ENCODE peak calls at places on chromosomes 11 and 22, in six cellular contexts. One of them, this sample, is unnamed.

GRCh38 chr11:108135845-108136599 is 14.7 kb downstream of the ACAT1 start:
- DNase-seq in A549: peak; percentile 8
- DNase-seq in NB4: peak; percentile 29
- DNase-seq in endothelial cell of umbilical vein: no peak
- DNase-seq in HepG2: no peak
- DNase-seq in K562: no peak
- DNase-seq in this sample: no peak

GRCh38 chr11:67581469-67581868 is 2.1 kb upstream of the GSTP1 start:
- DNase-seq in A549: no peak
- DNase-seq in NB4: no peak
- DNase-seq in endothelial cell of umbilical vein: no peak
- DNase-seq in HepG2: peak; percentile 49
- DNase-seq in K562: no peak
- DNase-seq in this sample: no peak

GRCh38 chr11:15038963-15039362 is 34.4 kb upstream of the CALCB start:
- DNase-seq in A549: peak; percentile 7
- DNase-seq in NB4: peak; percentile 4
- DNase-seq in endothelial cell of umbilical vein: no peak
- DNase-seq in HepG2: no peak
- DNase-seq in K562: no peak
- DNase-seq in this sample: no peak

GRCh38 chr11:12029738-12030363 is 21.4 kb upstream of the DKK3 start:
- DNase-seq in A549: no peak
- DNase-seq in NB4: no peak
- DNase-seq in endothelial cell of umbilical vein: peak; percentile 52
- DNase-seq in HepG2: peak; percentile 61
- DNase-seq in K562: no peak
- DNase-seq in this sample: no peak

GRCh38 chr11:35675901-35676610 is 13.5 kb downstream of the TRIM44 start:
- DNase-seq in A549: no peak
- DNase-seq in NB4: no peak
- DNase-seq in endothelial cell of umbilical vein: no peak
- DNase-seq in HepG2: no peak
- DNase-seq in K562: no peak
- DNase-seq in this sample: no peak

GRCh38 chr11:65539401-65540289 is 14.8 kb downstream of the SCYL1 start:
- DNase-seq in A549: no peak
- DNase-seq in NB4: no peak
- DNase-seq in endothelial cell of umbilical vein: no peak
- DNase-seq in HepG2: no peak
- DNase-seq in K562: peak; percentile 44
- DNase-seq in this sample: no peak

GRCh38 chr11:94731921-94732601 is 36.1 kb upstream of the AMOTL1 start:
- DNase-seq in A549: peak; percentile 75
- DNase-seq in NB4: peak; percentile 28
- DNase-seq in endothelial cell of umbilical vein: peak; percentile 38
- DNase-seq in HepG2: no peak
- DNase-seq in K562: peak; percentile 33
- DNase-seq in this sample: no peak

GRCh38 chr11:120778692-120779490 is 245.0 kb upstream of the TBCEL start:
- DNase-seq in A549: no peak
- DNase-seq in NB4: no peak
- DNase-seq in endothelial cell of umbilical vein: no peak
- DNase-seq in HepG2: no peak
- DNase-seq in K562: no peak
- DNase-seq in this sample: no peak

GRCh38 chr11:29554000-29554399 is 462.8 kb downstream of the KCNA4 start:
- DNase-seq in A549: no peak
- DNase-seq in NB4: no peak
- DNase-seq in endothelial cell of umbilical vein: no peak
- DNase-seq in HepG2: no peak
- DNase-seq in K562: no peak
- DNase-seq in this sample: no peak

GRCh38 chr11:126345759-126346585 is 9.5 kb upstream of the ST3GAL4 start:
- DNase-seq in A549: no peak
- DNase-seq in NB4: peak; percentile 95
- DNase-seq in endothelial cell of umbilical vein: peak; percentile 59
- DNase-seq in HepG2: no peak
- DNase-seq in K562: peak; percentile 83
- DNase-seq in this sample: no peak

GRCh38 chr11:107043242-107043991 is 25.1 kb upstream of the GUCY1A2 start:
- DNase-seq in A549: no peak
- DNase-seq in NB4: peak; percentile 83
- DNase-seq in endothelial cell of umbilical vein: no peak
- DNase-seq in HepG2: no peak
- DNase-seq in K562: no peak
- DNase-seq in this sample: peak; percentile 71
- TF ChIP-seq MYC in A549: no peak
- TF ChIP-seq MYC in NB4: no peak
- TF ChIP-seq MYC in endothelial cell of umbilical vein: no peak
- TF ChIP-seq MYC in HepG2: no peak
- TF ChIP-seq MYC in K562: no peak
- TF ChIP-seq MYC in this sample: no peak

DNA sequence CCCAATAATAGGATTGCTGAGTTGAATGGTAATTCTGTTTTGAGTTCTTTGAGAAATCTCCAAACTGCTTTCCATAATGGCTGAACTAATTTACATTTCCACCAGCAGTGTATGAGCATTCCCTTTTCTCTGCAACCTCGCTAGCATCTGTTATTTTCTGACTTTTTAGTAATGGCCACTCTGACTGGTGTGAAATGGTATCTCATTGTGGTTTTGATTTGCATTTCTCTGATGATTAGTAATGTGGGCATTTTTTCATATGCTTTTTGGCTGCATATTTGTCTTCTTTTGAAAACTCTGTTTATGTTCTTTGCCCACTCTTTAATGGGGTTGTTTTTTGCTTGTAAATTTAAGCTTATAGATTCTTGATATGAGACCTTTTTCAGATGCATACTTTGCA is 97.4 kb downstream of the FDX1 start:
- DNase-seq in A549: no peak
- DNase-seq in NB4: no peak
- DNase-seq in endothelial cell of umbilical vein: no peak
- DNase-seq in HepG2: no peak
- DNase-seq in K562: no peak
- DNase-seq in this sample: no peak
- TF ChIP-seq MYC in A549: no peak
- TF ChIP-seq MYC in NB4: no peak
- TF ChIP-seq MYC in endothelial cell of umbilical vein: no peak
- TF ChIP-seq MYC in HepG2: no peak
- TF ChIP-seq MYC in K562: no peak
- TF ChIP-seq MYC in this sample: no peak

GRCh38 chr11:73140213-73141030 is 1.7 kb downstream of the FCHSD2 start:
- DNase-seq in A549: peak; percentile 32
- DNase-seq in NB4: peak; percentile 43
- DNase-seq in endothelial cell of umbilical vein: peak; percentile 62
- DNase-seq in HepG2: no peak
- DNase-seq in K562: no peak
- DNase-seq in this sample: no peak
- TF ChIP-seq MYC in A549: no peak
- TF ChIP-seq MYC in NB4: no peak
- TF ChIP-seq MYC in endothelial cell of umbilical vein: no peak
- TF ChIP-seq MYC in HepG2: no peak
- TF ChIP-seq MYC in K562: peak; percentile 16
- TF ChIP-seq MYC in this sample: no peak

DNA sequence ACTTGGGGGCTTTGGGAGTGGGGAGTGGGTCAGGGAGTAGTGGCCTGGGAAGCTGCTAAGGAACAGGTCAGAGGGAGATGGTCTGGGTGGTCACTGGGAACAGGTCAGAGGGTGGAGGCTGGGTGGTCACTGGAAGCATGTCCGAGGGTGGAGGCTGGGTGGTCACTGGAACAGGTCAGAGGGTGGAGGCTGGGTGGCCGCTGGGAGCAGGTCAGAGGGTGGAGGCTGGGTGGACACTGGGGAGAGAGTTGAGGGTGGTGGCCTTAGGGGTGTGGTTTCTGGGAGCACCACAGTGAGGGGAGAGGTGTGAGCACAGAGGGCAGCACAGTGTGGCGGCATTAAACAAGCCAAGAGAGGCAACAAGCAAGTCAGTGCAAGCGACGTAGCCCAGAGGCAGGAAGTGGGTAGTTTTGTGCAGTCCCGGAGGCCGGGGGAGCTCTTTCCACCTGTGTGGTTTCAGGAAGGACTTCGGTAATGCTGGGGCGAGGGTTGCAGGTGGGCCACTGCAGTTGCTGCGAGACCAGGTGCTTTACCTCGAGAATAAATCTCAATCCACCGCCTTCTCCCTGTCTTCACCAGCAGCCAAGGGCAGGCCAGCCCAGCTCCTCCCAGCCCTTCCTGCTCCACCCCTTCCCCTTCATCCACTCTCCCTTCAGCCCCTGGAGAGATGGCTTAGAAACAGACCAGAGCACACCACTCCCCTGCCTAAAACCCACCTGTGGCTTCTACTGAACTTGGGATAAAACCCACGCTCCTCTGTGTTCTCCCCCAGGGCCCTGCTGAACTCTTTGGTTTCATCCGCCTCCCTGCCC is 3.2 kb upstream of the CACNA1I start:
- DNase-seq in A549: no peak
- DNase-seq in NB4: no peak
- DNase-seq in endothelial cell of umbilical vein: no peak
- DNase-seq in HepG2: no peak
- DNase-seq in K562: no peak
- DNase-seq in this sample: no peak
- TF ChIP-seq MYC in A549: no peak
- TF ChIP-seq MYC in NB4: no peak
- TF ChIP-seq MYC in endothelial cell of umbilical vein: no peak
- TF ChIP-seq MYC in HepG2: no peak
- TF ChIP-seq MYC in K562: no peak
- TF ChIP-seq MYC in this sample: no peak

DNA sequence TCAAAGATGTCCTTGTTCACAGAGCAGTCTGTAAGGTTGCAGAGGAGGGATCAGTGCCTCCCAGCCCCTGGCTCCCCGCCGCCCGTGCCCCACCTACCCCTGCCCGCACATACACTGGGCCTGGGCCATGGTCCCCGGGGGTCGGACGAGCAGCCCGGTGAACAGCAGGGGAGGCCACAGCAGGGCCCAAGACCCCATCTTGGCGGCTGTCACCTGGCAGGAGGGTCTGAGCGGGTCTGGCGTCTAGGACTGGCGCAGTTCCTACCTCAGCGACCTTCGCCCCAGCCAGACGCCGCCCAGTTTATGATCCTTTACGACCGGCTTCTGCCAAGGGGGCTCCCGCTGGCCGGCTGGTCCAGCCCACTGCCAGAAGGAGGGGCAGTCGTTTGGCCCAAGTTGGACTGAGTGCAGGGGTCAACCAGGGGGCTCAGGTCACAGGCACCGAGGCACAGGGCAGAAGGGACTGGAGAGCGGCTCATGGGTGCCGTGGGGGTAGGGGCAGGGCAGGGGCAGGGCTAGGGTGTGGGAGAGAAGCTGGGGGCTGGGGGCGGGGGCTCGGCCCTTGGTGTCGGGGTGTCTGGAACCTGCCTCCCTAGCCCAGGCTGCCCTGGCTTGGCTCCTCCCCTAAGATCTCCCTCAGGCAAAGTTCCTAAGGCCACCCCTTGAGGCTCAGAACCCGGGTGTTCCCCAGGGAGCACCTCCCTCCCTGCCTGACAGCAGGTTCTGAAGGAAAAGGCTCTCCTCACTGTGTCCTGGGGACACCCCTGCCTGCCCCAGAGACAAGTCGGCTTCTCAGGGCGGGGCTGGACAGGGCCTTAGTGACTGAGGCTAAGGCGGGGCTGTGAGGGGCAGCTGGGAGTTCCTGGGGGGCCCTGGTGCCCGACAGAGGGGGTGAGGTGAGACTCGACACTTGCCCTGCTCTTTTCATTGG is at the start of gene CDHR5:
- DNase-seq in A549: no peak
- DNase-seq in NB4: no peak
- DNase-seq in endothelial cell of umbilical vein: no peak
- DNase-seq in HepG2: peak; percentile 41
- DNase-seq in K562: no peak
- DNase-seq in this sample: no peak
- TF ChIP-seq MYC in A549: no peak
- TF ChIP-seq MYC in NB4: no peak
- TF ChIP-seq MYC in endothelial cell of umbilical vein: no peak
- TF ChIP-seq MYC in HepG2: no peak
- TF ChIP-seq MYC in K562: no peak
- TF ChIP-seq MYC in this sample: no peak

GRCh38 chr22:32796865-32797573 is 4.5 kb upstream of the TIMP3 start:
- DNase-seq in A549: peak; percentile 35
- DNase-seq in NB4: peak; percentile 67
- DNase-seq in endothelial cell of umbilical vein: no peak
- DNase-seq in HepG2: peak; percentile 44
- DNase-seq in K562: peak; percentile 65
- DNase-seq in this sample: no peak
- TF ChIP-seq MYC in A549: no peak
- TF ChIP-seq MYC in NB4: no peak
- TF ChIP-seq MYC in endothelial cell of umbilical vein: no peak
- TF ChIP-seq MYC in HepG2: no peak
- TF ChIP-seq MYC in K562: no peak
- TF ChIP-seq MYC in this sample: no peak

GRCh38 chr22:19178659-19179471 is at the start of gene SLC25A1:
- DNase-seq in A549: peak; percentile 83
- DNase-seq in NB4: peak; percentile 88
- DNase-seq in endothelial cell of umbilical vein: peak; percentile 88
- DNase-seq in HepG2: peak; percentile 83
- DNase-seq in K562: peak; percentile 100
- DNase-seq in this sample: peak; percentile 39
- TF ChIP-seq MYC in A549: no peak
- TF ChIP-seq MYC in NB4: no peak
- TF ChIP-seq MYC in endothelial cell of umbilical vein: no peak
- TF ChIP-seq MYC in HepG2: peak; percentile 64
- TF ChIP-seq MYC in K562: peak; percentile 53
- TF ChIP-seq MYC in this sample: no peak

This sample was measured in GM12878.